ENCODE peak calls at places on chromosomes 2 and 18, in nine cellular contexts. B is CD8-positive, alpha-beta memory T cell; M is hepatocyte; L is NT2/D1; E is neural progenitor cell; S is lower lobe of right lung; V is cardiac fibroblast; F is body of pancreas; W is H7. G is an unnamed sample.

GRCh38 chr18:34224423-34225217 is at the start of gene NOL4:
- DNase-seq in B (no peak), M (peak), L (peak), E (peak), S (peak), V (peak), F (peak), W (peak), G (no peak)

GRCh38 chr18:45780568-45780967 is 44.9 kb upstream of the SIGLEC15 start:
- DNase-seq in B (no peak), M (no peak), L (no peak), E (peak), S (no peak), V (no peak), F (no peak), W (no peak), G (no peak)

GRCh38 chr2:9918275-9918674 is 33.2 kb upstream of the GRHL1 start:
- DNase-seq in B (no peak), M (no peak), L (no peak), E (no peak), S (no peak), V (peak), F (no peak), W (no peak), G (no peak)

GRCh38 chr2:218396688-218397501 is 2.8 kb upstream of the CTDSP1 start:
- DNase-seq in B (peak), M (peak), L (no peak), E (peak), S (peak), V (peak), F (peak), W (peak), G (peak)

GRCh38 chr2:135190799-135191198 is 138.7 kb downstream of the RAB3GAP1 start:
- DNase-seq in B (no peak), M (no peak), L (no peak), E (no peak), S (no peak), V (peak), F (no peak), W (no peak), G (no peak)

GRCh38 chr18:62151068-62151771 is 35.6 kb downstream of the PIGN start:
- DNase-seq in B (no peak), M (no peak), L (no peak), E (no peak), S (no peak), V (no peak), F (no peak), W (no peak), G (no peak)

GRCh38 chr18:39742015-39742466 is 2176.4 kb upstream of the CELF4 start:
- DNase-seq in B (no peak), M (peak), L (no peak), E (no peak), S (no peak), V (no peak), F (no peak), W (no peak), G (no peak)

GRCh38 chr18:23964282-23965238 is 50.0 kb upstream of the TTC39C start:
- DNase-seq in B (peak), M (peak), L (no peak), E (no peak), S (no peak), V (no peak), F (no peak), W (no peak), G (no peak)

GRCh38 chr2:125566422-125566821 is 1089.5 kb upstream of the GYPC start:
- DNase-seq in B (no peak), M (no peak), L (no peak), E (no peak), S (no peak), V (no peak), F (no peak), W (no peak), G (no peak)

GRCh38 chr2:165371356-165371755 is 98.1 kb upstream of the CSRNP3 start:
- DNase-seq in B (no peak), M (no peak), L (no peak), E (peak), S (no peak), V (no peak), F (no peak), W (no peak), G (no peak)

GRCh38 chr2:40279479-40279878 is 172.4 kb downstream of the SLC8A1 start:
- DNase-seq in B (no peak), M (no peak), L (no peak), E (no peak), S (no peak), V (no peak), F (no peak), W (no peak), G (no peak)

GRCh38 chr2:105042189-105042588 is 4.3 kb downstream of the MRPS9 start:
- DNase-seq in B (no peak), M (peak), L (no peak), E (peak), S (no peak), V (no peak), F (no peak), W (peak), G (no peak)

GRCh38 chr2:191892391-191892790 is 45.5 kb upstream of the CAVIN2 start:
- DNase-seq in B (no peak), M (no peak), L (no peak), E (no peak), S (no peak), V (peak), F (no peak), W (no peak), G (peak)

GRCh38 chr2:131419447-131419846 is 55.5 kb upstream of the RAB6D start:
- DNase-seq in B (no peak), M (no peak), L (peak), E (peak), S (no peak), V (no peak), F (no peak), W (peak), G (peak)

GRCh38 chr2:17191223-17191622 is 327.0 kb downstream of the RAD51AP2 start:
- DNase-seq in B (no peak), M (no peak), L (no peak), E (no peak), S (no peak), V (no peak), F (no peak), W (no peak), G (no peak)

GRCh38 chr2:20447437-20448245 is 767 bp downstream of the RHOB start:
- DNase-seq in B (peak), M (peak), L (no peak), E (peak), S (peak), V (peak), F (peak), W (peak), G (no peak)

GRCh38 chr2:2938481-2938880 is 439.1 kb downstream of the EIPR1 start:
- DNase-seq in B (no peak), M (no peak), L (no peak), E (no peak), S (no peak), V (no peak), F (no peak), W (peak), G (no peak)

GRCh38 chr18:29226201-29226600 is 1049.3 kb upstream of the CDH2 start:
- DNase-seq in B (no peak), M (peak), L (no peak), E (no peak), S (no peak), V (peak), F (no peak), W (no peak), G (peak)

GRCh38 chr2:215654177-215654850 is 218.4 kb upstream of the FN1 start:
- DNase-seq in B (no peak), M (peak), L (no peak), E (no peak), S (no peak), V (no peak), F (no peak), W (no peak), G (peak)

GRCh38 chr2:47173986-47174730 is 19.1 kb upstream of the STPG4 start:
- DNase-seq in B (no peak), M (no peak), L (no peak), E (no peak), S (no peak), V (no peak), F (no peak), W (no peak), G (no peak)

GRCh38 chr2:107068069-107068468 is 182.1 kb upstream of the ST6GAL2 start:
- DNase-seq in B (no peak), M (no peak), L (no peak), E (no peak), S (no peak), V (no peak), F (no peak), W (no peak), G (no peak)

GRCh38 chr2:15158117-15158516 is 403.0 kb downstream of the NBAS start:
- DNase-seq in B (no peak), M (no peak), L (peak), E (peak), S (no peak), V (no peak), F (no peak), W (peak), G (no peak)

GRCh38 chr18:50289103-50289433 is 1.6 kb upstream of the CXXC1 start:
- DNase-seq in B (no peak), M (no peak), L (no peak), E (no peak), S (no peak), V (no peak), F (no peak), W (no peak), G (no peak)

GRCh38 chr2:168773719-168774521 is 28.5 kb upstream of the NOSTRIN start:
- DNase-seq in B (no peak), M (peak), L (peak), E (peak), S (peak), V (peak), F (peak), W (peak), G (peak)

GRCh38 chr2:100230754-100231153 is 88.4 kb upstream of the AFF3 start:
- DNase-seq in B (no peak), M (no peak), L (no peak), E (no peak), S (no peak), V (no peak), F (no peak), W (no peak), G (no peak)

GRCh38 chr18:64032312-64032711 is 62.4 kb downstream of the SERPINB8 start:
- DNase-seq in B (no peak), M (no peak), L (no peak), E (no peak), S (no peak), V (no peak), F (no peak), W (no peak), G (no peak)

GRCh38 chr2:76050196-76050595 is 339.5 kb upstream of the GCFC2 start:
- DNase-seq in B (no peak), M (no peak), L (peak), E (peak), S (no peak), V (no peak), F (no peak), W (no peak), G (no peak)

GRCh38 chr2:8535821-8536685 is 145.8 kb upstream of the ID2 start:
- DNase-seq in B (no peak), M (no peak), L (no peak), E (no peak), S (no peak), V (no peak), F (no peak), W (no peak), G (no peak)

GRCh38 chr18:79502785-79503184 is 107.1 kb downstream of the NFATC1 start:
- DNase-seq in B (peak), M (no peak), L (no peak), E (no peak), S (no peak), V (peak), F (no peak), W (peak), G (no peak)

GRCh38 chr2:203018181-203018580 is 3.5 kb downstream of the NBEAL1 start:
- DNase-seq in B (no peak), M (no peak), L (no peak), E (no peak), S (no peak), V (no peak), F (no peak), W (no peak), G (no peak)
- H3K4me3 ChIP-seq in B (no peak), M (peak), L (no peak), E (peak), S (peak), V (peak), F (no peak), W (no peak), G (peak)

GRCh38 chr2:101401316-101401660 is 14.0 kb upstream of the CREG2 start:
- DNase-seq in B (no peak), M (no peak), L (no peak), E (no peak), S (no peak), V (no peak), F (no peak), W (no peak), G (no peak)

GRCh38 chr2:101400048-101400447 is 12.7 kb upstream of the CREG2 start:
- DNase-seq in B (no peak), M (peak), L (no peak), E (no peak), S (no peak), V (no peak), F (no peak), W (no peak), G (no peak)

GRCh38 chr2:101401906-101402305 is 14.6 kb upstream of the CREG2 start:
- DNase-seq in B (no peak), M (no peak), L (no peak), E (no peak), S (no peak), V (no peak), F (no peak), W (no peak), G (no peak)

GRCh38 chr2:101399001-101399794 is 11.9 kb upstream of the CREG2 start:
- DNase-seq in B (no peak), M (no peak), L (no peak), E (no peak), S (no peak), V (no peak), F (no peak), W (no peak), G (no peak)

GRCh38 chr2:101400516-101401315 is 13.4 kb upstream of the CREG2 start:
- DNase-seq in B (no peak), M (no peak), L (no peak), E (peak), S (no peak), V (no peak), F (no peak), W (no peak), G (no peak)
- H3K4me3 ChIP-seq in B (no peak), M (no peak), L (no peak), E (no peak), S (no peak), V (no peak), F (no peak), W (no peak), G (no peak)

GRCh38 chr2:130183500-130184373 is 1.7 kb downstream of the MZT2B start:
- DNase-seq in B (no peak), M (peak), L (no peak), E (peak), S (no peak), V (peak), F (no peak), W (no peak), G (no peak)
- H3K4me3 ChIP-seq in B (no peak), M (no peak), L (no peak), E (peak), S (peak), V (peak), F (no peak), W (no peak), G (peak)

DNA sequence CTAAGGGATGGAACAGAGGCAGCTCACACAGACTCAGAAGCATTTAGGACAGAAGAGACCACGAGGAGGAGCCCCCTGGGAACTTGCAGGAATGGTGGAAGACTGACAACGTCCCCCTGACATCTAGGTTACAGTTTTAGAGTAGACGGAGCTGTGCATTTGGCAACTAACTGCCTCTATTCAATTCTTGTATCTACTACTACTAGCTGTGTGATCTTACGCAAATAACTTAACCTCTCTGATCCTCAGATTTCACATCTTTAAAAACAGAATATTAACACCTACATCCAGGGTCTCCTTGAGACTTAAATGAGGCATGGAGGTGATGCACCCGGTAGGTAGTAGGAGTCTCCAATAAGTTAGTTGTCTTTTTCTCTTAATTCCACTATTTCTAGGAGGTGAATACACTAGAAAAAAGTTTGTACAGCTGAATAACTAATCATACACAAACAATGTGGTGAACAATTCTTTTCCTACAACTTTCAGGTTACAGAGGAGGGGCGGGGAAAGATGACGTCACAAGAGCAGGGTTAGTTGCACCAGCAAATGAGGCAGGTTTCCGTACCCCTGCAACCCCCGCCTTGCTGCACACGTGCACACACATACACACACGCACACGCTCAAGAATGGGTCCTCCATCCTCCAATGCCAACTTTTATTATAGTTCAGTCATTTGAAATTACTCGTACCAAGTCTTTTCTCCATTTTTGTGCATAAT is 122.9 kb downstream of the ARL4C start:
- DNase-seq in B (no peak), M (no peak), L (no peak), E (no peak), S (no peak), V (no peak), F (no peak), W (no peak), G (no peak)
- H3K4me3 ChIP-seq in B (no peak), M (no peak), L (no peak), E (no peak), S (no peak), V (no peak), F (no peak), W (no peak), G (no peak)

G was measured in skeletal muscle cell.